ENCODE peak calls at places on chromosome 5, in seven cellular contexts. F, R, U, A, P, B and J are unnamed samples.
A peak's percentile ranks its signal among the peaks of the same experiment; 100 is the strongest.

GRCh38 chr5:73030531-73030930 is 74.7 kb downstream of the FCHO2 start:
- DNase-seq in P (no peak), B (no peak), R (no peak), U (no peak), F (no peak), A (no peak), J (no peak)

GRCh38 chr5:68682400-68683152 is 411.2 kb upstream of the SLC30A5 start:
- DNase-seq in P (no peak), B (no peak), R (no peak), F (no peak), A (no peak), U (no peak), J (no peak)

GRCh38 chr5:58699762-58700118 is 116.9 kb downstream of the RAB3C start:
- DNase-seq in B (no peak), F (no peak), U (no peak), A (no peak), P (no peak), R (no peak), J (no peak)

GRCh38 chr5:60541980-60542379 is 158.0 kb downstream of the DEPDC1B start:
- DNase-seq in U (no peak), P (no peak), B (no peak), A (no peak), R (no peak), F (no peak), J (no peak)

GRCh38 chr5:168943999-168944398 is 356.9 kb downstream of the SLIT3 start:
- DNase-seq in F (no peak), A (no peak), B (peak; percentile 92), R (no peak), P (no peak), U (no peak), J (no peak)

GRCh38 chr5:60516688-60517087 is 183.3 kb downstream of the DEPDC1B start:
- DNase-seq in R (no peak), B (no peak), P (no peak), A (no peak), F (no peak), U (no peak), J (no peak)

GRCh38 chr5:83126501-83126900 is 49.2 kb downstream of the XRCC4 start:
- DNase-seq in U (no peak), A (no peak), R (no peak), F (no peak), P (no peak), B (no peak), J (no peak)

GRCh38 chr5:28408186-28408585 is 1369.8 kb upstream of the CDH9 start:
- DNase-seq in R (no peak), P (no peak), B (no peak), A (no peak), U (no peak), F (peak; percentile 42), J (no peak)

GRCh38 chr5:157750320-157750719 is 6.8 kb downstream of the LSM11 start:
- DNase-seq in F (no peak), B (no peak), R (no peak), U (no peak), A (peak; percentile 32), P (no peak), J (no peak)

GRCh38 chr5:106174903-106175302 is 1495.8 kb downstream of the EFNA5 start:
- DNase-seq in F (no peak), B (no peak), R (no peak), P (no peak), U (no peak), A (no peak), J (no peak)

GRCh38 chr5:112059601-112060135 is 302.7 kb upstream of the NREP start:
- DNase-seq in P (no peak), A (no peak), U (no peak), B (no peak), R (no peak), F (no peak), J (no peak)

GRCh38 chr5:152405145-152405544 is at the start of gene NMUR2:
- DNase-seq in A (no peak), F (no peak), P (no peak), U (no peak), R (no peak), B (no peak), J (no peak)

GRCh38 chr5:56337715-56338319 is 104.7 kb upstream of the ANKRD55 start:
- DNase-seq in U (no peak), R (no peak), B (no peak), P (no peak), F (no peak), A (no peak), J (no peak)

GRCh38 chr5:71877511-71877910 is 158.4 kb downstream of the CARTPT start:
- DNase-seq in U (no peak), P (no peak), B (no peak), R (no peak), F (no peak), A (no peak), J (no peak)

GRCh38 chr5:1193591-1193985 is 7.8 kb upstream of the SLC6A19 start:
- DNase-seq in R (no peak), A (no peak), B (no peak), U (peak; percentile 45), P (no peak), F (no peak), J (no peak)